ENCODE peak calls at places on chromosomes 12 and 14, in five cellular contexts. N is activated naive CD4-positive, alpha-beta T cell treated with anti-CD3 and anti-CD28 coated beads for 36 hours; E is PC-3; P is naive thymus-derived CD8-positive, alpha-beta T cell; X is epithelial cell of esophagus. U is an unnamed sample.

GRCh38 chr12:6928703-6929407 is 1.1 kb downstream of the ATN1 start:
- DNase-seq in E (no peak), P (no peak), N (no peak), X (no peak), U (no peak)

GRCh38 chr12:8950702-8951478 is 1.4 kb upstream of the M6PR start:
- DNase-seq in N (no peak), P (no peak), X (no peak), E (no peak), U (no peak)

GRCh38 chr14:76259029-76259735 is 107.5 kb downstream of the GPATCH2L start:
- DNase-seq in X (no peak), N (no peak), E (no peak), P (no peak), U (no peak)

GRCh38 chr14:102125546-102125945 is 14.2 kb upstream of the WDR20 start:
- DNase-seq in E (peak), N (no peak), P (no peak), X (peak), U (no peak)

GRCh38 chr12:6238875-6239274 is 38.7 kb downstream of the CD9 start:
- DNase-seq in P (no peak), X (no peak), N (no peak), E (no peak), U (no peak)

GRCh38 chr12:41709463-41710285 is 435.0 kb downstream of the GXYLT1 start:
- DNase-seq in P (no peak), N (no peak), X (peak), E (no peak), U (no peak)

GRCh38 chr12:88904705-88905104 is 324.4 kb upstream of the KITLG start:
- DNase-seq in E (peak), N (no peak), X (no peak), P (no peak), U (no peak)

GRCh38 chr12:28550757-28551381 is 360.6 kb downstream of the CCDC91 start:
- DNase-seq in X (peak), P (no peak), E (peak), N (no peak), U (no peak)

GRCh38 chr12:47307680-47308399 is 228.1 kb upstream of the AMIGO2 start:
- DNase-seq in X (peak), P (peak), N (peak), E (peak), U (peak)

GRCh38 chr14:89920041-89920440 is 34.5 kb downstream of the EFCAB11 start:
- DNase-seq in P (no peak), X (no peak), E (no peak), N (no peak), U (no peak)

U was measured in stimulated activated CD4-positive, alpha-beta T cell treated with anti-CD3 and anti-CD28 coated beads, Interleukin-15, amount 100 ng/mL, for 24 hours.